ENCODE peak calls at places on chromosome 6, in eight cellular contexts. N is WERI-Rb-1, U is NCI-H460, O is kidney epithelial cell, W is left lung, P is thoracic aorta, Z is HFFc6, B is lung microvascular endothelial cell. L is an unnamed sample.

GRCh38 chr6:73801652-73802268 is 105.8 kb downstream of the CD109 start:
- DNase-seq in O (no peak), Z (no peak), W (no peak), U (no peak), B (no peak), N (no peak), P (no peak), L (no peak)

GRCh38 chr6:12504325-12504966 is 212.1 kb upstream of the PHACTR1 start:
- DNase-seq in P (no peak), U (no peak), Z (peak), N (peak), W (no peak), O (peak), B (peak), L (no peak)

GRCh38 chr6:33312361-33313104 is 1.3 kb downstream of the TAPBP start:
- DNase-seq in W (peak), P (no peak), Z (peak), N (peak), B (peak), O (no peak), U (no peak), L (no peak)

GRCh38 chr6:33417127-33417902 is 592 bp downstream of the CUTA start:
- DNase-seq in O (no peak), Z (peak), P (no peak), B (peak), W (no peak), N (peak), U (peak), L (no peak)

GRCh38 chr6:161379828-161380598 is 106.2 kb upstream of the AGPAT4 start:
- DNase-seq in O (no peak), P (no peak), B (no peak), W (no peak), U (no peak), N (no peak), Z (no peak), L (no peak)

GRCh38 chr6:150142657-150143501 is at the start of gene PPP1R14C:
- DNase-seq in Z (no peak), B (no peak), U (no peak), P (no peak), O (no peak), W (peak), N (peak), L (no peak)

GRCh38 chr6:25431642-25432307 is 152.6 kb downstream of the CARMIL1 start:
- DNase-seq in N (no peak), W (no peak), Z (no peak), B (no peak), O (no peak), U (no peak), P (no peak), L (peak)

GRCh38 chr6:20953019-20953418 is 418.8 kb downstream of the CDKAL1 start:
- DNase-seq in W (no peak), P (no peak), O (no peak), B (peak), U (no peak), N (no peak), Z (no peak), L (peak)

GRCh38 chr6:168905451-168906090 is 348.1 kb downstream of the THBS2 start:
- DNase-seq in P (no peak), U (no peak), N (no peak), W (no peak), B (no peak), Z (no peak), O (no peak), L (no peak)

L was measured in NCI-H446 treated with DMSO at 0.1 percent for 48 hours.